ENCODE peak calls at places on chromosome 5, in nine cellular contexts. K, T, N, P, B, G, X, L and H are unnamed samples.

GRCh38 chr5:170861295-170861854 is 443 bp upstream of the RANBP17 start:
- DNase-seq in K (no peak), T (no peak), N (no peak), P (no peak), B (no peak), G (no peak), X (no peak), L (no peak), H (no peak)

GRCh38 chr5:103918668-103919367 is 356.2 kb upstream of the NUDT12 start:
- DNase-seq in K (no peak), T (no peak), N (no peak), P (no peak), B (no peak), G (peak; percentile 80), X (no peak), L (no peak), H (no peak)

GRCh38 chr5:35095366-35095765 is 47.6 kb upstream of the AGXT2 start:
- DNase-seq in K (no peak), T (no peak), N (no peak), P (no peak), B (no peak), G (no peak), X (no peak), L (no peak), H (no peak)

GRCh38 chr5:172775326-172776234 is 4.6 kb upstream of the DUSP1 start:
- DNase-seq in K (no peak), T (peak; percentile 98), N (no peak), P (peak; percentile 76), B (no peak), G (peak; percentile 84), X (peak; percentile 79), L (peak; percentile 94), H (no peak)

GRCh38 chr5:77935516-77936364 is 159.6 kb upstream of the TBCA start:
- DNase-seq in K (no peak), T (no peak), N (peak; percentile 65), P (no peak), B (no peak), G (peak; percentile 21), X (no peak), L (no peak), H (no peak)

GRCh38 chr5:56490971-56491468 is 257.9 kb upstream of the ANKRD55 start:
- DNase-seq in K (peak; percentile 41), T (no peak), N (no peak), P (peak; percentile 85), B (no peak), G (no peak), X (no peak), L (no peak), H (no peak)

GRCh38 chr5:64742821-64743220 is 25.7 kb downstream of the SREK1IP1 start:
- DNase-seq in K (no peak), T (no peak), N (no peak), P (no peak), B (no peak), G (no peak), X (no peak), L (no peak), H (no peak)

GRCh38 chr5:135426102-135427082 is 20.8 kb downstream of the DCANP1 start:
- DNase-seq in K (no peak), T (no peak), N (no peak), P (peak; percentile 79), B (peak; percentile 43), G (no peak), X (no peak), L (no peak), H (peak; percentile 71)

GRCh38 chr5:167639213-167639612 is 652.2 kb upstream of the WWC1 start:
- DNase-seq in K (no peak), T (no peak), N (no peak), P (no peak), B (no peak), G (no peak), X (no peak), L (no peak), H (no peak)

GRCh38 chr5:33228149-33228548 is 212.6 kb upstream of the TARS1 start:
- DNase-seq in K (no peak), T (no peak), N (no peak), P (no peak), B (no peak), G (peak; percentile 20), X (no peak), L (no peak), H (no peak)

GRCh38 chr5:53569486-53569885 is 9.0 kb downstream of the NDUFS4 start:
- DNase-seq in K (no peak), T (no peak), N (no peak), P (no peak), B (no peak), G (no peak), X (no peak), L (no peak), H (no peak)

GRCh38 chr5:27216367-27216941 is 178.1 kb upstream of the CDH9 start:
- DNase-seq in K (no peak), T (no peak), N (no peak), P (no peak), B (no peak), G (no peak), X (no peak), L (no peak), H (no peak)

GRCh38 chr5:10501554-10502075 is 59.9 kb downstream of the ROPN1L start:
- DNase-seq in K (no peak), T (no peak), N (no peak), P (no peak), B (no peak), G (no peak), X (no peak), L (no peak), H (no peak)

GRCh38 chr5:33321026-33321425 is 119.7 kb upstream of the TARS1 start:
- DNase-seq in K (no peak), T (peak; percentile 71), N (no peak), P (peak; percentile 71), B (no peak), G (peak; percentile 99), X (no peak), L (peak; percentile 67), H (no peak)

GRCh38 chr5:160188151-160188967 is 40.9 kb upstream of the FABP6 start:
- DNase-seq in K (no peak), T (peak; percentile 79), N (no peak), P (peak; percentile 41), B (no peak), G (peak; percentile 21), X (peak; percentile 68), L (peak; percentile 67), H (no peak)
- TF ChIP-seq CTCF in K (no peak), T (peak; percentile 51), N (no peak), P (no peak), B (no peak), G (no peak), X (no peak), L (no peak), H (no peak)

DNA sequence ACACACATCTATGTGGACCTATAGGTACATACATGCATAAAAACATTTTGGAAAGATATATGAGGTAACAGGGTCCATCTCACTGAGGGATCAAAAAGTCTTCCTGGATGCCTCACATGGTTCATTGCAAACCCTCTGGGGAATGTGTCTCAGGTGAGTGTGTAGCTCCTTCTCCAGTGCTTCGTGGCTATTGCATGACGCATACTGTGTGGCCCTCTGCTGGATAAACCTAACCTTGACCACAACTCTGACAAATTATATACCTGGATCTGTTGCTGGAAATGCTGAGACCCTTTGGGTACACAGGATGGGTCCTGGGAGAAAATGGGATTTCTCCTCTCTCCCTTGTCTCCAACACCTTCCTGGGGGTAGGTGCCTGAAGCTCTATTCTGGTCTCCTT is 91.9 kb downstream of the JAKMIP2 start:
- DNase-seq in K (no peak), T (no peak), N (no peak), P (peak; percentile 29), B (no peak), G (no peak), X (peak; percentile 30), L (no peak), H (no peak)
- TF ChIP-seq CTCF in K (no peak), T (no peak), N (peak; percentile 24), P (no peak), B (peak; percentile 46), G (no peak), X (no peak), L (no peak), H (no peak)

DNA sequence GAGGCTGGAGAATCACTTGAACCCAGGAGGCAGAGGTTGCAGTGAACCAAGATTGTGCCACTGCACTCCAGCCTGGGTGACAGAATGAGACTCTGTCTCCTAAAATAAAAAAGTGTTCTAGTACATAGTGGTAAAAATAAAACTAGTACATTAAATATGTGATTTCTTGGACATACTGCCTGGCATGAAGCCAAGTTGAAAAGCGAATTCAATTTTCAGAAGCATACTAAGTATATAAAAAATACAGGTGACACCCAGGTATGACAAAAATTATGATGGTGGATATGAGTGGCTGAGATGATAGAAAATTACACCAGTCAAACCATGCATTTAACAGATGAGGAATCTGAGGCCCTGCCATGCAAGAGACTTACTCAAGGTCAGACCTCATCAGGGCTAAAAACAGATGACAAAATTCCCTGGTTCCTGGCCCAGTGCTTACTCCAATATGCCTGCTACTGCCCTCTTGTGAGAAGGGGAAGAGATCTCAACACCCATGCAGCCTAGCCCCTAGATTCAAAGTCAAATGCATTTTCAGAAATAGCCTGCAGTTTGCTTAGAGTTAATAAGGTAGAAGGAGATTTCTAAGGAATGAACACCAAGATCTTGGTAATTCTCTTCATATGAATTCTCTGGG is 46.6 kb upstream of the GNPDA1 start:
- DNase-seq in K (no peak), T (no peak), N (no peak), P (no peak), B (peak; percentile 47), G (no peak), X (no peak), L (no peak), H (no peak)
- TF ChIP-seq CTCF in K (no peak), T (peak; percentile 42), N (no peak), P (no peak), B (peak; percentile 66), G (no peak), X (no peak), L (peak; percentile 44), H (no peak)

GRCh38 chr5:15806613-15807012 is 306.6 kb downstream of the FBXL7 start:
- DNase-seq in K (no peak), T (no peak), N (no peak), P (no peak), B (no peak), G (no peak), X (no peak), L (no peak), H (no peak)

GRCh38 chr5:15803280-15803679 is 303.3 kb downstream of the FBXL7 start:
- DNase-seq in K (no peak), T (no peak), N (no peak), P (no peak), B (no peak), G (no peak), X (no peak), L (no peak), H (no peak)

GRCh38 chr5:15808577-15808976 is 308.6 kb downstream of the FBXL7 start:
- DNase-seq in K (no peak), T (no peak), N (no peak), P (no peak), B (no peak), G (no peak), X (no peak), L (no peak), H (no peak)

GRCh38 chr5:15807248-15807647 is 307.3 kb downstream of the FBXL7 start:
- DNase-seq in K (no peak), T (no peak), N (no peak), P (no peak), B (no peak), G (no peak), X (no peak), L (no peak), H (no peak)

DNA sequence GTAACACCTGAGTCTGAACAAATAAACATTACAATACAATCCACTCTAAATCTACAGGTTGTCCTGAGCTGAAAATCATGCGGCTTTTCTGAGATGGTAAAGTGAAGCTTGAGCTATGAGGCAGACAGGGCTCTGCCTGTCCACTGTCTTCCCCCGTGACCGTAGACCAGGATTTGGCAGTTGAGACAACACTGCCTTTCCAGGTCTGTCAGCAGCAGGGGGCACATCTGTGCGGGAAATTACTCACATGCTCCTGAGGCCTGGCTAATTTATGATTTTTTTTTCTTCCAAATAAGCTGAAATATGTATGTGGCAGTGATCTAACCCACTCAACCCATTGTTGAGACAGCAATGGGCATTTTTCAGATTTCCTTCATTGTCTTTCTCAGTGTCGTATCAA is 307.9 kb downstream of the FBXL7 start:
- DNase-seq in K (no peak), T (no peak), N (no peak), P (no peak), B (peak; percentile 76), G (peak; percentile 42), X (no peak), L (no peak), H (no peak)
- TF ChIP-seq CTCF in K (no peak), T (peak; percentile 37), N (no peak), P (no peak), B (peak; percentile 65), G (peak; percentile 46), X (no peak), L (no peak), H (no peak)